ENCODE peak calls at places on chromosomes 1 and 21, in six cellular contexts. One of them, this sample, is unnamed.

GRCh38 chr1:115313173-115313572 is 24.9 kb downstream of the NGF start:
- DNase-seq in NCI-H1105: no peak
- DNase-seq in MM.1S: no peak
- DNase-seq in foreskin keratinocyte: no peak
- DNase-seq in uterus: no peak
- DNase-seq in GM03348: no peak
- DNase-seq in this sample: no peak

GRCh38 chr21:32732544-32732943 is 4.7 kb upstream of the SYNJ1 start:
- DNase-seq in NCI-H1105: no peak
- DNase-seq in MM.1S: no peak
- DNase-seq in foreskin keratinocyte: no peak
- DNase-seq in uterus: no peak
- DNase-seq in GM03348: no peak
- DNase-seq in this sample: no peak

GRCh38 chr1:10860218-10860617 is 63.8 kb upstream of the CASZ1 start:
- DNase-seq in NCI-H1105: no peak
- DNase-seq in MM.1S: no peak
- DNase-seq in foreskin keratinocyte: no peak
- DNase-seq in uterus: no peak
- DNase-seq in GM03348: no peak
- DNase-seq in this sample: no peak

GRCh38 chr1:199725002-199725401 is 302.5 kb upstream of the NR5A2 start:
- DNase-seq in NCI-H1105: no peak
- DNase-seq in MM.1S: peak; percentile 80
- DNase-seq in foreskin keratinocyte: no peak
- DNase-seq in uterus: no peak
- DNase-seq in GM03348: no peak
- DNase-seq in this sample: no peak

GRCh38 chr1:241747992-241748391 is 95.9 kb downstream of the WDR64 start:
- DNase-seq in NCI-H1105: no peak
- DNase-seq in MM.1S: no peak
- DNase-seq in foreskin keratinocyte: no peak
- DNase-seq in uterus: no peak
- DNase-seq in GM03348: no peak
- DNase-seq in this sample: no peak

GRCh38 chr1:211378844-211379243 is 52.2 kb downstream of the TRAF5 start:
- DNase-seq in NCI-H1105: no peak
- DNase-seq in MM.1S: no peak
- DNase-seq in foreskin keratinocyte: peak; percentile 33
- DNase-seq in uterus: no peak
- DNase-seq in GM03348: peak; percentile 65
- DNase-seq in this sample: no peak

GRCh38 chr1:216456682-216457081 is 33.4 kb upstream of the USH2A start:
- DNase-seq in NCI-H1105: no peak
- DNase-seq in MM.1S: no peak
- DNase-seq in foreskin keratinocyte: peak; percentile 61
- DNase-seq in uterus: no peak
- DNase-seq in GM03348: peak; percentile 17
- DNase-seq in this sample: no peak

GRCh38 chr1:89524369-89525168 is at the start of gene LRRC8B:
- DNase-seq in NCI-H1105: peak; percentile 92
- DNase-seq in MM.1S: peak; percentile 90
- DNase-seq in foreskin keratinocyte: peak; percentile 22
- DNase-seq in uterus: peak; percentile 86
- DNase-seq in GM03348: peak; percentile 93
- DNase-seq in this sample: peak; percentile 88

GRCh38 chr1:79059361-79059760 is 52.8 kb upstream of the ADGRL4 start:
- DNase-seq in NCI-H1105: no peak
- DNase-seq in MM.1S: no peak
- DNase-seq in foreskin keratinocyte: no peak
- DNase-seq in uterus: no peak
- DNase-seq in GM03348: no peak
- DNase-seq in this sample: no peak

GRCh38 chr21:43928726-43929125 is 63.7 kb downstream of the AGPAT3 start:
- DNase-seq in NCI-H1105: no peak
- DNase-seq in MM.1S: no peak
- DNase-seq in foreskin keratinocyte: no peak
- DNase-seq in uterus: no peak
- DNase-seq in GM03348: no peak
- DNase-seq in this sample: peak; percentile 50

GRCh38 chr21:41500931-41501381 is 7.0 kb downstream of the TMPRSS2 start:
- DNase-seq in NCI-H1105: no peak
- DNase-seq in MM.1S: no peak
- DNase-seq in foreskin keratinocyte: no peak
- DNase-seq in uterus: no peak
- DNase-seq in GM03348: no peak
- DNase-seq in this sample: no peak

GRCh38 chr1:108597041-108597440 is 37.1 kb downstream of the EEIG2 start:
- DNase-seq in NCI-H1105: peak; percentile 7
- DNase-seq in MM.1S: no peak
- DNase-seq in foreskin keratinocyte: no peak
- DNase-seq in uterus: no peak
- DNase-seq in GM03348: no peak
- DNase-seq in this sample: no peak